ENCODE peak calls at places on chromosomes 16 and 17, in four cellular contexts. U is A549, Q is HepG2, T is K562. Z is an unnamed sample.

GRCh38 chr17:43006639-43007551 is at the start of gene IFI35:
- DNase-seq in T (peak; percentile 54), U (peak; percentile 80), Q (peak; percentile 83), Z (peak; percentile 69)

GRCh38 chr17:20267459-20267842 is 199.9 kb downstream of the LGALS9B start:
- DNase-seq in T (no peak), U (no peak), Q (no peak), Z (peak; percentile 4)

GRCh38 chr16:58264961-58265479 is 29.8 kb downstream of the PRSS54 start:
- DNase-seq in U (peak; percentile 44), Q (no peak), T (peak; percentile 52), Z (no peak)

GRCh38 chr16:61676740-61677139 is 359.5 kb downstream of the CDH8 start:
- DNase-seq in U (no peak), T (no peak), Q (no peak), Z (no peak)

GRCh38 chr17:1834378-1835149 is 4.8 kb downstream of the RPA1 start:
- DNase-seq in T (no peak), U (no peak), Q (no peak), Z (peak; percentile 96)

GRCh38 chr16:87725596-87726235 is 40.1 kb downstream of the KLHDC4 start:
- DNase-seq in Q (no peak), T (no peak), U (no peak), Z (no peak)

GRCh38 chr16:64791756-64792155 is 330.1 kb downstream of the CDH11 start:
- DNase-seq in Q (no peak), U (no peak), T (no peak), Z (no peak)

GRCh38 chr17:52170963-52171572 is 12.6 kb upstream of the CA10 start:
- DNase-seq in T (no peak), U (peak; percentile 10), Q (peak; percentile 13), Z (no peak)

GRCh38 chr17:8681175-8681949 is 50.8 kb upstream of the MYH10 start:
- DNase-seq in T (no peak), Q (no peak), U (no peak), Z (no peak)

GRCh38 chr16:77993111-77993571 is 29.2 kb upstream of the CLEC3A start:
- DNase-seq in T (no peak), Q (no peak), U (no peak), Z (no peak)

GRCh38 chr17:699350-699749 is 15.3 kb downstream of the VPS53 start:
- DNase-seq in Q (no peak), U (no peak), T (no peak), Z (no peak)

GRCh38 chr17:28878981-28879380 is 18.6 kb downstream of the FLOT2 start:
- DNase-seq in T (peak; percentile 79), Q (peak; percentile 57), U (peak; percentile 90), Z (no peak)

GRCh38 chr16:12576878-12577277 is 226.8 kb downstream of the CPPED1 start:
- DNase-seq in Q (no peak), T (no peak), U (no peak), Z (no peak)

GRCh38 chr17:76707985-76708807 is 2.6 kb downstream of the MXRA7 start:
- DNase-seq in Q (peak; percentile 41), U (no peak), T (peak; percentile 58), Z (no peak)

GRCh38 chr16:28596840-28597691 is at the start of gene SULT1A2:
- DNase-seq in U (no peak), T (peak; percentile 73), Q (peak; percentile 83), Z (no peak)

GRCh38 chr17:60510031-60510430 is 16.0 kb downstream of the APPBP2 start:
- DNase-seq in Q (no peak), U (no peak), T (no peak), Z (no peak)

GRCh38 chr16:27430512-27430911 is 28.5 kb downstream of the IL21R start:
- DNase-seq in Q (no peak), T (no peak), U (no peak), Z (no peak)

GRCh38 chr16:85641776-85642176 is 28.7 kb downstream of the GSE1 start:
- DNase-seq in T (no peak), Q (no peak), U (no peak), Z (no peak)

GRCh38 chr16:3057181-3058166 is 8.0 kb upstream of the IL32 start:
- DNase-seq in Q (no peak), T (no peak), U (no peak), Z (no peak)

GRCh38 chr17:27386206-27387075 is 69.8 kb upstream of the KSR1 start:
- DNase-seq in Q (no peak), T (no peak), U (no peak), Z (no peak)

GRCh38 chr17:66655861-66656260 is 179.1 kb upstream of the CACNG5 start:
- DNase-seq in Q (no peak), U (no peak), T (no peak), Z (no peak)

GRCh38 chr17:39929657-39930407 is 2.3 kb downstream of the LRRC3C start:
- DNase-seq in U (peak; percentile 36), Q (peak; percentile 62), T (no peak), Z (no peak)

DNA sequence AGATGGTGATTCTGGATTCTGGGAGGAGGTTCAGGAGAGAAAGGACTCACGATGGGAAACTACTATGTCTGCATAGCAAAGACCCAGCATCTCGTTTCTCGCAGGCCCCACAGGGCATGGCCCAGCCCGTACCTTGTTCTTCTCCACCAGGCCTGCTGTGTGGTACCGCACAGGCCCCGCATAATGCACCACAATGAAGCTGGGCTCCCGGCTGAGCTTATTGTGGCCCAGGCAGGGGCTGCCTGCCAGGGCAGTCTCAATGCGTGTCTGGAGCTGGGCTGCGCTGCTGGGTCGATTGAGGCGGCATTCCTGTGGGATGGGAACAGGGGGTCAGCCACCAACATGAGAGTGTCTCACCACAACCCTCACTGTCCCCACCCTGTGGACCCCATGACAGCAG is 20.4 kb downstream of the ZNHIT3 start:
- DNase-seq in T (no peak), U (no peak), Q (no peak), Z (no peak)
- TF ChIP-seq BHLHE40 in T (no peak), U (no peak), Q (no peak), Z (no peak)

GRCh38 chr17:58094118-58094517 is 10.9 kb downstream of the DYNLL2 start:
- DNase-seq in T (no peak), Q (no peak), U (no peak), Z (no peak)

GRCh38 chr17:58092797-58093385 is 9.7 kb downstream of the DYNLL2 start:
- DNase-seq in Q (no peak), T (no peak), U (no peak), Z (no peak)

GRCh38 chr17:58097384-58098088 is 14.3 kb downstream of the DYNLL2 start:
- DNase-seq in U (no peak), T (no peak), Q (no peak), Z (no peak)

GRCh38 chr17:58100506-58100905 is 17.3 kb downstream of the DYNLL2 start:
- DNase-seq in U (no peak), Q (no peak), T (no peak), Z (no peak)

DNA sequence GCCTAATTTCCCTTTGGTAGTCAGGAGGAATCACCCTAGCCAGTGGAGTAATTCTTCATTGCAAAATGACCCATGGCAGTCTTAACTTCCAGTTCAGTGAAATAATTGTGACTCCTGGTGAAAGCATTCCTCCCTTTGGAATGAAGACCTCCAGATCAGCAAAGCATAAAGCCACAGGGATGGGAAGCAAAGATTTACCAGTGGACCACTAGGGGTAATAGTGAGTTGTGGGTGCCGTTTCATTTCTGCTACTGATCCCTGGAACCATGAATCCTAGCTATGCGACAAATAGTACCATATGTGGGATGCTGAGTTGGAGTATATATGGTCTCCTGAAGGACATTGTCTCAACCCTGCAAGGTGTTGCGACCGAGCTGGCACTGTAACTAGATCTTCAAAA is 13.7 kb downstream of the DYNLL2 start:
- DNase-seq in T (no peak), U (no peak), Q (no peak), Z (no peak)
- TF ChIP-seq ESRRA in T (no peak), U (no peak), Q (no peak), Z (no peak)

GRCh38 chr17:18921912-18922451 is 30.0 kb upstream of the SLC5A10 start:
- DNase-seq in U (peak; percentile 96), Q (no peak), T (no peak), Z (peak; percentile 90)
- TF ChIP-seq BHLHE40 in U (no peak), Q (no peak), T (no peak), Z (no peak)

DNA sequence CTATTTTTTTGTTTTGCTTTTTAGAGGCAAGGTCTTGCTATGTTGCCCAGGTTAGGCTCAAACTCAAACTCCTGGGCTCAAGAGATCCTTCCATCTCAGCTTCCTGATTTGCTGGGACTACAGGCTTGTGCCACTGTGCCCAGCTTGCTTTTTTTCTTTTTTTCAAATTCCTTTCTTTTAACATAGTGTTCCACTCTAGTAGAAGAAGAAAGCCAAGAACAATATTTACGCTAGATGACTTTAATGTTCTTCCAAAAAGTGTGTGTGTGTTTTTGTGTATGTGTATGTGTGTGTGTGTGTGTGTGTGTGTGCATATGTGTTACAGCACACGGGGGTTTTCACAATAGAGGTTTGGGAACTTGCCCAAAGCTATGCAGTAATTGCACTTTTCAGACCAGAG is 10.7 kb upstream of the UMOD start:
- DNase-seq in Q (no peak), U (no peak), T (no peak), Z (no peak)
- TF ChIP-seq ESRRA in Q (no peak), U (no peak), T (no peak), Z (no peak)

GRCh38 chr17:34306466-34306865 is 12.8 kb upstream of the CCL8 start:
- DNase-seq in Q (no peak), T (no peak), U (peak; percentile 22), Z (no peak)
- TF ChIP-seq BHLHE40 in Q (no peak), T (no peak), U (no peak), Z (no peak)

GRCh38 chr17:64115871-64116534 is 13.9 kb downstream of the ERN1 start:
- DNase-seq in T (no peak), Q (no peak), U (peak; percentile 30), Z (no peak)

GRCh38 chr17:64123114-64123513 is 6.8 kb downstream of the ERN1 start:
- DNase-seq in T (no peak), U (no peak), Q (no peak), Z (no peak)

GRCh38 chr17:64120159-64120558 is 9.8 kb downstream of the ERN1 start:
- DNase-seq in U (no peak), T (no peak), Q (peak; percentile 81), Z (no peak)

GRCh38 chr17:64115043-64115698 is 14.8 kb downstream of the ERN1 start:
- DNase-seq in Q (no peak), T (no peak), U (no peak), Z (no peak)

DNA sequence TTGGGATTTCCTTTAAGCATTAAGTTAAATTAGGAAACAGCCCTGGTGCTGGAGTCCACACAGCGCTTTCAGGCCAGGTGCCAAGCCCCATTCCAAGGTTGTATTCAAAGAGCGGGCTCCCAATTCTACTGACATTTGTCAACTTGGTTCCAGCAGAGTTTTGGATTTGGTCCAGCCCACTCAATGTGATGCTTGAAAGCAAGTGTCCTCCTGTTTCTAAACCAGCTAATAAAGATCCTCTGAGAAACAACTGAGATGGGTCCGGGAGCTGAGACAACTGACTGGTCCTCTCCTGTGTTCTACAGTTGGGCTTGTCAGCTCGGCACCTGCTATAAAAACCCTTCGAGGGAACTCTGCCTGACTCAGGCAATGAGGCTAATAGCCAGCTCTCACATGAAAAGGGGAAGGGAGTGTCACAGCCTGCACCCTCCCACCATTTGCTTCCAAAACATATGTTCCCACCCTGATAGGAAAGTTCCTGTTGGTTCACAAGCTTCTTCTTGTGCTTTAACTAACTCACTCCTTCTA is 11.4 kb downstream of the ERN1 start:
- DNase-seq in U (no peak), Q (no peak), T (peak; percentile 55), Z (no peak)
- TF ChIP-seq ESRRA in U (no peak), Q (no peak), T (no peak), Z (no peak)

Z was measured in GM12878.